ENCODE peak calls at places on chromosomes 6 and 20, in seven cellular contexts. Q is CD8-positive, alpha-beta memory T cell; O is pancreas; R is stomach; X is fibroblast of pulmonary artery; Z is nephron progenitor cell; I is SW480. N is an unnamed sample.

GRCh38 chr6:157273756-157274088 is 49.6 kb downstream of the TMEM242 start:
- DNase-seq in Q (peak), O (no peak), R (peak), X (no peak), Z (peak), I (peak), N (peak)

GRCh38 chr6:44809256-44809655 is 421.8 kb downstream of the CDC5L start:
- DNase-seq in Q (no peak), O (no peak), R (no peak), X (no peak), Z (no peak), I (no peak), N (no peak)

GRCh38 chr6:108167449-108167903 is 1.7 kb downstream of the NR2E1 start:
- DNase-seq in Q (no peak), O (no peak), R (no peak), X (no peak), Z (peak), I (no peak), N (no peak)

GRCh38 chr6:168962886-168963285 is 290.8 kb downstream of the THBS2 start:
- DNase-seq in Q (no peak), O (no peak), R (no peak), X (peak), Z (no peak), I (no peak), N (no peak)

GRCh38 chr20:5191829-5192569 is 65.2 kb downstream of the CDS2 start:
- DNase-seq in Q (peak), O (no peak), R (peak), X (peak), Z (peak), I (peak), N (peak)

GRCh38 chr20:38806855-38807655 is 1.6 kb downstream of the PPP1R16B start:
- DNase-seq in Q (peak), O (no peak), R (no peak), X (no peak), Z (peak), I (no peak), N (no peak)

GRCh38 chr6:6790393-6790792 is 201.9 kb downstream of the LY86 start:
- DNase-seq in Q (no peak), O (no peak), R (no peak), X (no peak), Z (no peak), I (peak), N (no peak)

GRCh38 chr6:105786890-105787655 is 299.1 kb upstream of the PRDM1 start:
- DNase-seq in Q (no peak), O (no peak), R (no peak), X (no peak), Z (no peak), I (no peak), N (no peak)

GRCh38 chr6:32109114-32109764 is at the start of gene TNXB:
- DNase-seq in Q (no peak), O (no peak), R (no peak), X (no peak), Z (no peak), I (no peak), N (peak)

GRCh38 chr20:4795394-4795793 is 73.7 kb downstream of the PRND start:
- DNase-seq in Q (no peak), O (no peak), R (no peak), X (peak), Z (no peak), I (peak), N (no peak)

GRCh38 chr6:138680085-138680484 is 93.5 kb upstream of the CCDC28A start:
- DNase-seq in Q (no peak), O (no peak), R (no peak), X (no peak), Z (no peak), I (no peak), N (no peak)

GRCh38 chr20:58854638-58855471 is 2.3 kb downstream of the GNAS start:
- DNase-seq in Q (no peak), O (no peak), R (no peak), X (no peak), Z (peak), I (no peak), N (no peak)